ENCODE peak calls at places on chromosomes 16 and 17, in four cellular contexts. U is HepG2, D is sigmoid colon, H is heart right ventricle. R is an unnamed sample.

GRCh38 chr17:41689497-41690299 is 1.0 kb downstream of the EIF1 start:
- DNase-seq in U (peak), D (no peak), H (peak), R (peak)

GRCh38 chr16:29230671-29231091 is 175.8 kb downstream of the NPIPB11 start:
- DNase-seq in U (no peak), D (no peak), H (no peak), R (no peak)

GRCh38 chr17:41917957-41918391 is 777 bp downstream of the ACLY start:
- DNase-seq in U (no peak), D (peak), H (peak), R (peak)

GRCh38 chr16:24730914-24731313 is 1.5 kb downstream of the TNRC6A start:
- DNase-seq in U (no peak), D (no peak), H (no peak), R (no peak)

GRCh38 chr17:3738562-3739295 is 15.0 kb downstream of the HASPIN start:
- DNase-seq in U (no peak), D (no peak), H (no peak), R (peak)

GRCh38 chr17:60223456-60223855 is 73.7 kb downstream of the CA4 start:
- DNase-seq in U (no peak), D (no peak), H (no peak), R (no peak)

GRCh38 chr16:31700200-31700529 is 172.5 kb downstream of the AHSP start:
- DNase-seq in U (no peak), D (no peak), H (no peak), R (no peak)

GRCh38 chr16:28845173-28846079 is 722 bp downstream of the TUFM start:
- DNase-seq in U (peak), D (no peak), H (no peak), R (peak)

GRCh38 chr16:57447142-57447962 is at the start of the genes CIAPIN1 and COQ9:
- DNase-seq in U (peak), D (peak), H (peak), R (peak)

GRCh38 chr16:85420501-85421337 is 192.4 kb upstream of the GSE1 start:
- DNase-seq in U (peak), D (peak), H (peak), R (peak)

GRCh38 chr16:48160575-48160974 is 4.8 kb upstream of the ABCC12 start:
- DNase-seq in U (no peak), D (no peak), H (no peak), R (no peak)

GRCh38 chr16:74667215-74667765 is 613 bp upstream of the RFWD3 start:
- DNase-seq in U (peak), D (peak), H (peak), R (peak)

GRCh38 chr16:85229869-85230416 is 117.7 kb upstream of the CIBAR2 start:
- DNase-seq in U (no peak), D (no peak), H (no peak), R (no peak)

GRCh38 chr17:50861334-50861676 is 4.8 kb downstream of the TOB1 start:
- DNase-seq in U (no peak), D (no peak), H (no peak), R (no peak)

GRCh38 chr16:8644513-8645140 is 23.1 kb downstream of the METTL22 start:
- DNase-seq in U (no peak), D (no peak), H (peak), R (no peak)

GRCh38 chr17:29291163-29291752 is 2.7 kb downstream of the NUFIP2 start:
- DNase-seq in U (peak), D (no peak), H (peak), R (peak)

GRCh38 chr17:5619088-5619740 is 34.9 kb upstream of the NLRP1 start:
- DNase-seq in U (no peak), D (no peak), H (no peak), R (no peak)

GRCh38 chr16:526181-527014 is 1.1 kb upstream of the CAPN15 start:
- DNase-seq in U (no peak), D (peak), H (peak), R (peak)

GRCh38 chr16:2471016-2471652 is at the start of gene NTN3:
- DNase-seq in U (no peak), D (no peak), H (no peak), R (no peak)

GRCh38 chr17:63399856-63400255 is 46.2 kb downstream of the CYB561 start:
- DNase-seq in U (no peak), D (peak), H (peak), R (peak)

GRCh38 chr17:5526821-5527598 is 40.6 kb downstream of the MIS12 start:
- DNase-seq in U (peak), D (peak), H (peak), R (no peak)

GRCh38 chr17:69246726-69247375 is 18.2 kb upstream of the ABCA10 start:
- DNase-seq in U (peak), D (no peak), H (no peak), R (peak)

GRCh38 chr16:53090591-53091507 is 36.1 kb downstream of the CHD9 start:
- DNase-seq in U (peak), D (peak), H (peak), R (no peak)

GRCh38 chr16:5323284-5323683 is 225.7 kb upstream of the EEF2KMT start:
- DNase-seq in U (no peak), D (no peak), H (no peak), R (no peak)

GRCh38 chr17:74180336-74180735 is 23.1 kb upstream of the RPL38 start:
- DNase-seq in U (no peak), D (no peak), H (no peak), R (no peak)

GRCh38 chr17:77443743-77444260 is 303.0 kb downstream of the SEC14L1 start:
- DNase-seq in U (no peak), D (no peak), H (no peak), R (no peak)

GRCh38 chr17:77444653-77445029 is 303.9 kb downstream of the SEC14L1 start:
- DNase-seq in U (no peak), D (no peak), H (peak), R (no peak)

GRCh38 chr17:77445908-77446535 is 305.3 kb downstream of the SEC14L1 start:
- DNase-seq in U (no peak), D (no peak), H (no peak), R (peak)

GRCh38 chr17:77446959-77447634 is 306.3 kb downstream of the SEC14L1 start:
- DNase-seq in U (no peak), D (no peak), H (no peak), R (no peak)

GRCh38 chr17:77445030-77445907 is 304.5 kb downstream of the SEC14L1 start:
- DNase-seq in U (no peak), D (peak), H (no peak), R (peak)
- H3K4me3 ChIP-seq in U (no peak), D (no peak), H (no peak), R (peak)

GRCh38 chr17:80859004-80859941 is 132.4 kb upstream of the CHMP6 start:
- DNase-seq in U (no peak), D (peak), H (peak), R (peak)
- H3K27ac ChIP-seq in U (no peak), D (peak), H (no peak), R (no peak)

GRCh38 chr17:48604770-48605329 is at the start of gene HOXB6:
- DNase-seq in U (no peak), D (no peak), H (no peak), R (no peak)

GRCh38 chr17:48603959-48604769 is 622 bp downstream of the HOXB6 start:
- DNase-seq in U (no peak), D (no peak), H (no peak), R (no peak)

GRCh38 chr17:48605991-48606891 is 1.5 kb upstream of the HOXB6 start:
- DNase-seq in U (no peak), D (no peak), H (no peak), R (no peak)

GRCh38 chr17:48606892-48607241 is 2.1 kb upstream of the HOXB6 start:
- DNase-seq in U (no peak), D (no peak), H (no peak), R (no peak)

DNA sequence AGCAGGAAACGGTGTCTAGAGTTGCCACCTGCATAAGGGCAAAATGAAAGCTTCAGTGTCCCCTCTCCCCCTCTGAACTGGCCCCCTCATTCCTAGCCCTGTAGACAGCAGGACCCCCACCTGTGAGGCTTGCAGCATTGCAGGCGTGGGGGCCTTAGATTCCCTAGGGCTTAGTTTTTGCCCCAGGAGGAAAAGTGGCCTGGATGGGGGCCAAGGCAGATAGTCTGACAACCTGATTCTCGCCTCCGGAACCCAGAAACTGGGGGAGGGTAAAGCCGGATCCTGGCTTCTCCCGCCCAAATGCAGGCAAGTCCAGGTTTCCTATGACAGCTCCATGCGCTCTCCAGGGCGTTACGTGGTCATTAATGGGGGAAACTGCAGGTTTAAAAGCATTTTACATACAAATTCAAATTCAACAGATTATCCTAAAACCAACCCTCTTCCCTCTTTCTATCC is 651 bp upstream of the HOXB6 start:
- DNase-seq in U (no peak), D (no peak), H (no peak), R (no peak)
- H3K4me3 ChIP-seq in U (no peak), D (peak), H (no peak), R (no peak)

GRCh38 chr17:78338860-78339259 is 21.0 kb downstream of the SOCS3 start:
- DNase-seq in U (no peak), D (no peak), H (no peak), R (peak)
- H3K27ac ChIP-seq in U (no peak), D (no peak), H (no peak), R (peak)